ENCODE peak calls at places on chromosomes 4 and X, in six cellular contexts. X is A549, A is NB4, T is K562, Y is GM12878, C is HepG2. N is an unnamed sample.

GRCh38 chrX:110045988-110046387 is 43.1 kb downstream of the TMEM164 start:
- DNase-seq in X (no peak), A (no peak), T (no peak), Y (no peak), C (peak; percentile 65), N (no peak)

GRCh38 chr4:57544811-57545654 is 434.8 kb upstream of the IGFBP7 start:
- DNase-seq in X (no peak), A (no peak), T (no peak), Y (no peak), C (no peak), N (no peak)

GRCh38 chr4:130563185-130563890 is 1467.4 kb downstream of the C4orf33 start:
- DNase-seq in X (peak; percentile 7), A (peak; percentile 2), T (no peak), Y (no peak), C (peak; percentile 8), N (peak; percentile 73)

GRCh38 chr4:108166441-108167315 is 2.1 kb downstream of the LEF1 start:
- DNase-seq in X (no peak), A (no peak), T (peak; percentile 73), Y (no peak), C (peak; percentile 10), N (no peak)

GRCh38 chr4:72567821-72568620 is 1.0 kb downstream of the ADAMTS3 start:
- DNase-seq in X (peak; percentile 40), A (peak; percentile 16), T (peak; percentile 72), Y (no peak), C (peak; percentile 3), N (peak; percentile 54)

GRCh38 chr4:76434901-76435688 is at the start of gene SHROOM3:
- DNase-seq in X (no peak), A (no peak), T (no peak), Y (no peak), C (no peak), N (no peak)

GRCh38 chr4:2340272-2341061 is 78.0 kb downstream of the ZFYVE28 start:
- DNase-seq in X (no peak), A (no peak), T (no peak), Y (no peak), C (no peak), N (no peak)

GRCh38 chrX:896256-896655 is 265.7 kb downstream of the SHOX start:
- DNase-seq in X (no peak), A (no peak), T (no peak), Y (no peak), C (no peak), N (no peak)

GRCh38 chr4:150952167-150952845 is 62.8 kb downstream of the LRBA start:
- DNase-seq in X (no peak), A (no peak), T (peak; percentile 9), Y (no peak), C (no peak), N (no peak)

GRCh38 chr4:20612313-20612712 is 87.9 kb upstream of the PACRGL start:
- DNase-seq in X (no peak), A (no peak), T (no peak), Y (no peak), C (no peak), N (no peak)

GRCh38 chr4:108351806-108352205 is 183.1 kb upstream of the LEF1 start:
- DNase-seq in X (no peak), A (no peak), T (no peak), Y (no peak), C (no peak), N (no peak)

GRCh38 chr4:132228676-132229075 is 920.4 kb upstream of the PCDH10 start:
- DNase-seq in X (no peak), A (no peak), T (no peak), Y (no peak), C (no peak), N (no peak)

GRCh38 chrX:75784689-75785491 is at the start of gene MAGEE2:
- DNase-seq in X (no peak), A (no peak), T (no peak), Y (no peak), C (peak; percentile 0), N (no peak)

GRCh38 chrX:23422912-23423311 is 88.3 kb downstream of the PTCHD1 start:
- DNase-seq in X (no peak), A (no peak), T (no peak), Y (no peak), C (no peak), N (no peak)

GRCh38 chr4:10403633-10404445 is 53.4 kb downstream of the ZNF518B start:
- DNase-seq in X (peak; percentile 5), A (peak; percentile 55), T (peak; percentile 33), Y (no peak), C (peak; percentile 29), N (peak; percentile 60)

GRCh38 chrX:117325706-117326105 is 790.9 kb downstream of the KLHL13 start:
- DNase-seq in X (no peak), A (no peak), T (no peak), Y (no peak), C (no peak), N (no peak)

GRCh38 chr4:151176711-151177110 is 77.3 kb downstream of the RPS3A start:
- DNase-seq in X (no peak), A (no peak), T (no peak), Y (no peak), C (no peak), N (no peak)

GRCh38 chr4:85598936-85599335 is 124.0 kb downstream of the ARHGAP24 start:
- DNase-seq in X (no peak), A (no peak), T (no peak), Y (no peak), C (no peak), N (no peak)

GRCh38 chr4:85600501-85600900 is 125.6 kb downstream of the ARHGAP24 start:
- DNase-seq in X (no peak), A (no peak), T (no peak), Y (no peak), C (no peak), N (no peak)

GRCh38 chr4:85607624-85608023 is 132.7 kb downstream of the ARHGAP24 start:
- DNase-seq in X (no peak), A (no peak), T (no peak), Y (peak; percentile 54), C (no peak), N (no peak)

GRCh38 chr4:85606505-85606904 is 131.6 kb downstream of the ARHGAP24 start:
- DNase-seq in X (no peak), A (no peak), T (no peak), Y (no peak), C (no peak), N (no peak)

DNA sequence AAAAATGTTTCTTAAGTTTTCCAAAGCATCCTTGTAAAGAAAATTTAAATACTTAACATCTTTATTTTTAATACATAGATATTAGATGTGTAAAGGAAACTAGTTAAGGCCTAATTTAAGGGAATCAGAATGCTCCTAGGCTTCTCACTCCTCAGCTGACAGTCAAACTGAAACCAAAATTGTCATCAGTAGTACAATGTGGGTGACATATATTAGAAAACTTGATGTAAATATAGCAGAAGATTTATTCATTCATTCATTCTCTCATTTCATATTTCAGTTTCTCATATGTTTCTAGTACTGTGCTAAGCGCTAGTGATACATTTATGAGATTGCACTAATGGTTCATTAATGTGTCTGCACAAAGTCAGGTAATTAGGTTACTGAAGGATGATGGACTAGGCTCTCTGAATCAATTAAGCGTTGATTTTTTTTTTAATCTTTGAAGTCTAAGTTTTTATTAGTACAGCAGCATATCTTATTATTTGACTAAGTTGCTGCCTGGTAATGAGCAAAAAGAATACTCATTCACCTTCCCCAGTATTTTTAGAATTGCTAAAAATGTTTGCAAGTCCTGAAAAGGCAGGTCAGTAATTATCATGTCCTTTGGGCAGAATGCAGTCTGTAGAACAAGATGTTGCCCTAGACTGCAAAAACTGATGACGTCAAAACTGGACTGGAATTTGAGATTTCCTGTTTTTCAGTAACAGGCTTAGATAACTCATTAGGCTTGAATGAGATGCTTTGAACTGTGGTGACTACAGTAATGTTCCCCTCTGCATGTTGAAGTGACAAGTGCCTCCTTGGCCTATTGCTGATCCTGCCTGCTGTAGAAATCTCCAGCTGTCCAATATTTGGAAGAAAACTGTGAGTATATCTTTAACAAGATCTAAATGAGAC is 128.7 kb downstream of the ARHGAP24 start:
- DNase-seq in X (no peak), A (no peak), T (no peak), Y (no peak), C (no peak), N (peak; percentile 57)
- TF ChIP-seq MYC in X (no peak), A (no peak), T (no peak), Y (no peak), C (no peak), N (no peak)

GRCh38 chrX:9912341-9912740 is 54.8 kb upstream of the CLDN34 start:
- DNase-seq in X (no peak), A (no peak), T (no peak), Y (no peak), C (no peak), N (no peak)
- TF ChIP-seq MYC in X (no peak), A (no peak), T (no peak), Y (no peak), C (no peak), N (no peak)

DNA sequence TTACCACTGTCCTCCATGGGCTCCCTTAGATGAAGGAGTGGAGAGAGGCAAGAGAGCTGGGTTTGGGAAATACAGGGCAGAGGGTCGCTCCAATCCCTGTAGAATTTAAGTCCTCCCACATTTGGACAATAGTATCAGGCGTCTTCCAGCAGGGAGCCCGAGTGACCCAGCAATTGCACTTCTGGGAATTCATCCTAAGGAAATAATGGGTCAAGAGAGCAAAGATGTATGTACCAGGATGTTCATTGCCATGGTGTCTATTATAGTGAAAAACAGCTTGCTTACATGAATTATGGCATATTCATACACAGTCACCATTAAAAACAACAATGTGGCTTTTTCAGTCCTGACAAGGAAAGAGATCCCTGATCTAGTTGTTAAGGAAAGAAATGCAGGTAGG is 167.8 kb downstream of the PJA1 start:
- DNase-seq in X (no peak), A (no peak), T (no peak), Y (no peak), C (no peak), N (peak; percentile 57)
- TF ChIP-seq MYC in X (no peak), A (no peak), T (no peak), Y (no peak), C (no peak), N (no peak)

GRCh38 chrX:74421181-74422028 is at the start of gene SLC16A2:
- DNase-seq in X (peak; percentile 72), A (peak; percentile 93), T (no peak), Y (no peak), C (no peak), N (peak; percentile 48)

GRCh38 chrX:74423289-74423985 is 2.1 kb downstream of the SLC16A2 start:
- DNase-seq in X (no peak), A (no peak), T (no peak), Y (no peak), C (no peak), N (no peak)

GRCh38 chrX:74420194-74421035 is 878 bp upstream of the SLC16A2 start:
- DNase-seq in X (peak; percentile 60), A (peak; percentile 21), T (no peak), Y (no peak), C (no peak), N (peak; percentile 42)

GRCh38 chrX:74422029-74422352 is 698 bp downstream of the SLC16A2 start:
- DNase-seq in X (no peak), A (peak; percentile 4), T (no peak), Y (no peak), C (no peak), N (no peak)

DNA sequence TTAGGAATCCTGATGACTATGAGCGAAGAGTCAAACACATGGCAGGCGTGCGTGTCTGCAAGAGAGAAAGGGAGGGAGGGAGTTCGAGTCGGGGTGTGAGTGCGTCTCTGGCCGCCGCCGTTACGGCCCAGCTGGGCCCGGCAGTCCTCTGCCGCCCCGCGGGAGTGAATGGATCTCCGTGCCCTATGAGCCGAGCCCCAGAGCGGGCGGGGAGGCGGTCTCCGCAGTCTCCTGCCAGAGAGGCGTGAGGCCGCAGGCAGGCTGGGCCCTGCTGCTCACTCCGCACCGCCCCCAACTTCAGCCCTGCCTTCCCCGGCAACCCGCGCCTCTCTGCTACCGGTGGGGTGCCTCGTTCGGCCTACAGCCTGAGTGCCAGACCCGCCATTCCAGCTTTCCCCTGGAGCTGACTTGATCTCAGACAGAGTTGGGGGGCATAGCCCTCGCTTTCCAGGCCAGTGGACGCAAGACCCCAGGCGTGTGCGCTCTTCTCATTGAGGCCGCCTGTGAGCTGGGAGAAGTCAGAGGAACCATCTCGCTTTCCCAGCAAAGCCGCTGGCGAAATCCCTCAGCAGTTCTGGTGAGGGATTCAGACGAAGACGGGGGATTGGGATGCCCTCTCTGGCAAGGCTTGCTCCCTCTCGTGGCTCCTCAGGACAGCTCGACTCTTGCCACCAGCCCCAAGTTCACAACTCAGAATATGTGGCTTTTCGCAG is 1.4 kb downstream of the SLC16A2 start:
- DNase-seq in X (no peak), A (peak; percentile 66), T (no peak), Y (no peak), C (peak; percentile 4), N (peak; percentile 7)
- TF ChIP-seq MYC in X (no peak), A (no peak), T (no peak), Y (no peak), C (no peak), N (no peak)